ENCODE peak calls at places on chromosomes 2 and 18, in four cellular contexts. U is mesothelial cell of epicardium, W is hypothalamus, R is GM23248. N is an unnamed sample.

GRCh38 chr2:225328192-225328591 is 71.3 kb upstream of the NYAP2 start:
- DNase-seq in U (no peak), W (no peak), R (no peak), N (no peak)

GRCh38 chr18:71001597-71001996 is 712.8 kb downstream of the SOCS6 start:
- DNase-seq in U (no peak), W (no peak), R (no peak), N (no peak)

GRCh38 chr2:239729681-239730566 is 295.2 kb downstream of the NDUFA10 start:
- DNase-seq in U (no peak), W (no peak), R (no peak), N (no peak)

GRCh38 chr2:128439231-128440086 is 120.8 kb upstream of the HS6ST1 start:
- DNase-seq in U (peak), W (no peak), R (no peak), N (no peak)

GRCh38 chr2:217657252-217657651 is 345.5 kb downstream of the TNS1 start:
- DNase-seq in U (no peak), W (peak), R (no peak), N (no peak)

GRCh38 chr18:55869965-55870585 is 282.1 kb upstream of the TCF4 start:
- DNase-seq in U (no peak), W (no peak), R (peak), N (no peak)

GRCh38 chr18:12041561-12041960 is 52.1 kb upstream of the ANKRD62 start:
- DNase-seq in U (no peak), W (no peak), R (peak), N (no peak)

GRCh38 chr2:102514061-102514785 is 41.2 kb downstream of the SLC9A4 start:
- DNase-seq in U (no peak), W (no peak), R (peak), N (no peak)

GRCh38 chr2:201701591-201701990 is 3.1 kb upstream of the MPP4 start:
- DNase-seq in U (no peak), W (no peak), R (no peak), N (no peak)

GRCh38 chr2:112685167-112685884 is 35.5 kb upstream of the NT5DC4 start:
- DNase-seq in U (no peak), W (no peak), R (no peak), N (no peak)

GRCh38 chr18:53261241-53261640 is 921.2 kb downstream of the DCC start:
- DNase-seq in U (no peak), W (no peak), R (no peak), N (no peak)

N was measured in GM06990.